ENCODE peak calls at places on chromosomes 3 and 15, in nine cellular contexts. G is amniotic stem cell; K is effector memory CD8-positive, alpha-beta T cell; H is left ventricle myocardium superior; F is cardiac muscle cell; O is GF-D8; V is CD8-positive, alpha-beta memory T cell; Q is dorsolateral prefrontal cortex; C is smooth muscle cell of the brain vasculature. U is an unnamed sample.

GRCh38 chr3:51943451-51944391 is 1.6 kb downstream of the PARP3 start:
- DNase-seq in O (no peak), C (no peak), Q (no peak), K (no peak), H (no peak), V (no peak), G (no peak), F (no peak), U (no peak)

GRCh38 chr3:29537889-29538609 is 257.2 kb downstream of the RBMS3 start:
- DNase-seq in O (no peak), F (no peak), H (no peak), G (no peak), K (no peak), C (no peak), Q (no peak), V (no peak), U (no peak)

GRCh38 chr15:94523873-94524272 is 292.5 kb downstream of the MCTP2 start:
- DNase-seq in Q (no peak), G (no peak), F (no peak), O (no peak), H (no peak), K (no peak), V (no peak), C (no peak), U (no peak)

GRCh38 chr3:30112904-30113484 is 493.4 kb upstream of the TGFBR2 start:
- DNase-seq in H (no peak), C (peak; percentile 33), G (no peak), K (no peak), V (no peak), Q (no peak), F (peak; percentile 49), O (no peak), U (peak; percentile 47)

GRCh38 chr3:63349583-63350177 is 71.6 kb downstream of the SYNPR start:
- DNase-seq in C (peak; percentile 51), O (no peak), F (peak; percentile 80), V (no peak), K (no peak), H (no peak), G (peak; percentile 62), Q (peak; percentile 71), U (peak; percentile 58)

GRCh38 chr15:63039811-63040210 is 2.7 kb upstream of the TPM1 start:
- DNase-seq in K (no peak), Q (no peak), H (no peak), G (no peak), V (no peak), C (no peak), F (no peak), O (no peak), U (no peak)

GRCh38 chr15:87033056-87033455 is 953.4 kb downstream of the AGBL1 start:
- DNase-seq in Q (no peak), F (peak; percentile 15), H (no peak), G (no peak), V (no peak), O (no peak), C (peak; percentile 3), K (no peak), U (peak; percentile 37)

GRCh38 chr3:28859897-28860296 is 421.0 kb upstream of the RBMS3 start:
- DNase-seq in F (no peak), Q (no peak), H (no peak), O (no peak), G (no peak), C (no peak), V (no peak), K (no peak), U (peak; percentile 9)

GRCh38 chr3:13415236-13416001 is 4.7 kb downstream of the NUP210 start:
- DNase-seq in H (no peak), Q (no peak), O (peak; percentile 16), G (no peak), K (no peak), V (no peak), F (no peak), C (no peak), U (no peak)

GRCh38 chr3:39150803-39151631 is 2.4 kb downstream of the CSRNP1 start:
- DNase-seq in O (no peak), C (peak; percentile 95), G (peak; percentile 85), Q (no peak), F (peak; percentile 79), H (peak; percentile 86), K (peak; percentile 57), V (peak; percentile 68), U (peak; percentile 97)

GRCh38 chr3:35492846-35493245 is 146.5 kb upstream of the ARPP21 start:
- DNase-seq in H (no peak), Q (no peak), V (no peak), K (no peak), G (no peak), F (no peak), O (no peak), C (no peak), U (no peak)

GRCh38 chr15:73954188-73955145 is 28.2 kb downstream of the LOXL1 start:
- DNase-seq in O (no peak), C (no peak), F (no peak), V (no peak), K (no peak), Q (no peak), H (no peak), G (no peak), U (no peak)

GRCh38 chr3:6287063-6287462 is 573.9 kb upstream of the GRM7 start:
- DNase-seq in G (no peak), F (no peak), H (no peak), V (no peak), C (no peak), O (no peak), Q (no peak), K (no peak), U (no peak)

GRCh38 chr3:187550446-187550845 is 119.7 kb downstream of the SST start:
- DNase-seq in O (no peak), H (no peak), F (no peak), Q (no peak), G (no peak), K (no peak), C (no peak), V (no peak), U (peak; percentile 27)

GRCh38 chr15:63339836-63340235 is 41.8 kb downstream of the CA12 start:
- DNase-seq in F (no peak), H (no peak), O (no peak), G (no peak), V (no peak), Q (no peak), C (no peak), K (no peak), U (no peak)

GRCh38 chr3:111541911-111542483 is at the start of gene CD96:
- DNase-seq in O (peak; percentile 48), V (peak; percentile 27), H (no peak), C (no peak), K (peak; percentile 77), Q (no peak), F (no peak), G (no peak), U (no peak)

GRCh38 chr15:95875141-95875643 is 455.3 kb upstream of the NR2F2 start:
- DNase-seq in C (no peak), K (no peak), F (no peak), O (peak; percentile 9), H (no peak), V (no peak), Q (no peak), G (no peak), U (peak; percentile 81)

GRCh38 chr3:90010341-90010740 is 902.9 kb downstream of the EPHA3 start:
- DNase-seq in V (no peak), K (no peak), C (no peak), F (peak; percentile 76), Q (no peak), H (no peak), O (no peak), G (peak; percentile 49), U (no peak)

GRCh38 chr3:178320481-178321352 is 215.5 kb upstream of the KCNMB2 start:
- DNase-seq in Q (peak; percentile 58), V (no peak), F (peak; percentile 91), O (no peak), K (no peak), G (no peak), C (peak; percentile 10), H (peak; percentile 71), U (peak; percentile 55)

GRCh38 chr3:123610331-123610730 is 25.5 kb upstream of the HACD2 start:
- DNase-seq in H (no peak), C (no peak), G (no peak), K (no peak), F (no peak), V (no peak), O (peak; percentile 82), Q (no peak), U (no peak)

GRCh38 chr3:178518660-178519396 is 17.4 kb upstream of the KCNMB2 start:
- DNase-seq in K (no peak), H (no peak), C (no peak), F (no peak), Q (no peak), O (no peak), G (no peak), V (no peak), U (peak; percentile 35)

GRCh38 chr3:62368705-62369475 is 4.5 kb downstream of the FEZF2 start:
- DNase-seq in Q (no peak), C (no peak), G (no peak), F (peak; percentile 31), H (no peak), K (no peak), V (no peak), O (no peak), U (no peak)

U was measured in EL.